ENCODE peak calls at places on chromosomes 13 and 19, in five cellular contexts. H is K562, X is SK-N-SH, U is HepG2, L is HCT116. C is an unnamed sample.

GRCh38 chr19:41265376-41266153 is 1.4 kb downstream of the HNRNPUL1 start:
- DNase-seq in L (no peak), U (peak; percentile 56), X (peak; percentile 27), H (peak; percentile 20), C (peak; percentile 35)

GRCh38 chr19:409006-409514 is at the start of gene C2CD4C:
- DNase-seq in L (no peak), H (peak; percentile 78), X (peak; percentile 87), U (no peak), C (peak; percentile 28)

GRCh38 chr19:35525873-35526272 is 2.2 kb downstream of the SBSN start:
- DNase-seq in H (no peak), X (no peak), L (no peak), U (no peak), C (no peak)

GRCh38 chr19:51005248-51005647 is 3.8 kb upstream of the KLK8 start:
- DNase-seq in L (no peak), H (no peak), U (no peak), X (no peak), C (no peak)

GRCh38 chr19:47765522-47766358 is 12.8 kb upstream of the SELENOW start:
- DNase-seq in X (peak; percentile 77), H (peak; percentile 68), U (peak; percentile 52), L (no peak), C (peak; percentile 56)

GRCh38 chr13:29847501-29847983 is 2.9 kb downstream of the UBL3 start:
- DNase-seq in L (no peak), U (peak; percentile 37), H (no peak), X (peak; percentile 42), C (no peak)

GRCh38 chr13:63184693-63185092 is 1769.0 kb upstream of the PCDH20 start:
- DNase-seq in U (peak; percentile 2), H (no peak), X (no peak), L (peak; percentile 24), C (no peak)

GRCh38 chr19:39953915-39954314 is 17.1 kb upstream of the PSMC4 start:
- DNase-seq in U (no peak), L (no peak), X (no peak), H (no peak), C (no peak)

GRCh38 chr13:44692173-44692713 is 116.1 kb upstream of the TSC22D1 start:
- DNase-seq in L (peak; percentile 70), U (no peak), X (no peak), H (no peak), C (no peak)

GRCh38 chr19:46404884-46405658 is 8.3 kb downstream of the CCDC8 start:
- DNase-seq in L (no peak), H (peak; percentile 63), X (no peak), U (peak; percentile 56), C (no peak)

GRCh38 chr13:42720116-42720857 is 61.1 kb upstream of the FAM216B start:
- DNase-seq in H (no peak), L (peak; percentile 60), U (peak; percentile 7), X (no peak), C (no peak)

GRCh38 chr19:11481777-11482383 is 1.0 kb upstream of the ELAVL3 start:
- DNase-seq in H (peak; percentile 95), L (no peak), X (peak; percentile 93), U (peak; percentile 52), C (no peak)

GRCh38 chr13:80469105-80469840 is 128.3 kb upstream of the SPRY2 start:
- DNase-seq in X (no peak), L (no peak), U (no peak), H (no peak), C (no peak)

GRCh38 chr19:19403373-19403901 is 2.0 kb upstream of the GATAD2A start:
- DNase-seq in X (no peak), L (no peak), H (no peak), U (no peak), C (no peak)

GRCh38 chr19:16037424-16038195 is 38.7 kb upstream of the TPM4 start:
- DNase-seq in H (no peak), U (no peak), X (peak; percentile 23), L (no peak), C (no peak)

GRCh38 chr13:33249066-33249465 is 36.5 kb downstream of the STARD13 start:
- DNase-seq in L (peak; percentile 13), U (no peak), H (no peak), X (no peak), C (no peak)

GRCh38 chr19:18520848-18521691 is 800 bp downstream of the ELL start:
- DNase-seq in L (no peak), U (no peak), H (peak; percentile 52), X (no peak), C (no peak)

GRCh38 chr19:40596608-40597328 is 4.4 kb upstream of the LTBP4 start:
- DNase-seq in H (peak; percentile 96), X (peak; percentile 76), L (peak; percentile 67), U (peak; percentile 45), C (peak; percentile 77)

GRCh38 chr19:17235618-17236413 is 9.8 kb downstream of the OCEL1 start:
- DNase-seq in U (no peak), X (peak; percentile 90), L (no peak), H (peak; percentile 85), C (no peak)
- TF ChIP-seq JUND in U (no peak), X (no peak), L (no peak), H (no peak), C (no peak)

GRCh38 chr19:5287066-5287465 is 53.5 kb downstream of the PTPRS start:
- DNase-seq in X (no peak), L (no peak), H (no peak), U (no peak), C (no peak)

GRCh38 chr19:5291588-5292193 is 48.9 kb downstream of the PTPRS start:
- DNase-seq in U (no peak), H (no peak), X (peak; percentile 27), L (no peak), C (no peak)

GRCh38 chr19:5288347-5288739 is 52.3 kb downstream of the PTPRS start:
- DNase-seq in L (no peak), X (peak; percentile 30), H (no peak), U (no peak), C (no peak)

GRCh38 chr19:5290336-5291262 is 50.0 kb downstream of the PTPRS start:
- DNase-seq in X (peak; percentile 26), U (no peak), H (peak; percentile 47), L (no peak), C (no peak)

GRCh38 chr19:5289060-5289990 is 51.3 kb downstream of the PTPRS start:
- DNase-seq in U (no peak), L (no peak), H (no peak), X (peak; percentile 35), C (no peak)
- TF ChIP-seq JUND in U (no peak), L (no peak), H (no peak), X (no peak), C (no peak)

GRCh38 chr13:78610381-78610883 is 7.1 kb upstream of the POU4F1 start:
- DNase-seq in H (no peak), L (no peak), X (no peak), U (no peak), C (no peak)

GRCh38 chr13:78608254-78608704 is 4.9 kb upstream of the POU4F1 start:
- DNase-seq in U (no peak), H (no peak), L (no peak), X (peak; percentile 42), C (no peak)

GRCh38 chr13:78609464-78610205 is 6.3 kb upstream of the POU4F1 start:
- DNase-seq in L (no peak), X (peak; percentile 54), U (no peak), H (no peak), C (peak; percentile 16)

GRCh38 chr13:78608705-78609463 is 5.5 kb upstream of the POU4F1 start:
- DNase-seq in X (peak; percentile 60), L (no peak), H (no peak), U (no peak), C (peak; percentile 5)

DNA sequence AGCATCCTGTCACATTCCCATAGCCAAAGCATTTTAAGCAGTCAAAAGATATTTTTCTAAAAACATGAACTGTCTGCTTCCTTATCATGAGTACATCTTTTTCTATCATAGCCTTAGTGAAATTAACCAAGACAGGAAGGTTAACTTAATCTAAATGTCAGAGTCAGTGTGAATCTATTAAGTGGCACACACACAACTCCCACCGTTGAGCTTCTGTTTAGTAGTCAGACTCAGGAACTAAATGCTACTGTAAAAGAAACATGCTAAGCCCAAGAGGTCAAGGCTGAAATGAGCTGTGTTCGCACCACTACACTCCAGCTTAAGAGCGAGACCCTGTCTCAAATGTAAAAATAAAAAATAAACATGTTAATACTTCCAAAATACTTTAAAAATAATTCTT is 7.7 kb upstream of the POU4F1 start:
- DNase-seq in U (no peak), H (no peak), X (no peak), L (no peak), C (no peak)
- TF ChIP-seq JUND in U (no peak), H (no peak), X (no peak), L (no peak), C (no peak)

DNA sequence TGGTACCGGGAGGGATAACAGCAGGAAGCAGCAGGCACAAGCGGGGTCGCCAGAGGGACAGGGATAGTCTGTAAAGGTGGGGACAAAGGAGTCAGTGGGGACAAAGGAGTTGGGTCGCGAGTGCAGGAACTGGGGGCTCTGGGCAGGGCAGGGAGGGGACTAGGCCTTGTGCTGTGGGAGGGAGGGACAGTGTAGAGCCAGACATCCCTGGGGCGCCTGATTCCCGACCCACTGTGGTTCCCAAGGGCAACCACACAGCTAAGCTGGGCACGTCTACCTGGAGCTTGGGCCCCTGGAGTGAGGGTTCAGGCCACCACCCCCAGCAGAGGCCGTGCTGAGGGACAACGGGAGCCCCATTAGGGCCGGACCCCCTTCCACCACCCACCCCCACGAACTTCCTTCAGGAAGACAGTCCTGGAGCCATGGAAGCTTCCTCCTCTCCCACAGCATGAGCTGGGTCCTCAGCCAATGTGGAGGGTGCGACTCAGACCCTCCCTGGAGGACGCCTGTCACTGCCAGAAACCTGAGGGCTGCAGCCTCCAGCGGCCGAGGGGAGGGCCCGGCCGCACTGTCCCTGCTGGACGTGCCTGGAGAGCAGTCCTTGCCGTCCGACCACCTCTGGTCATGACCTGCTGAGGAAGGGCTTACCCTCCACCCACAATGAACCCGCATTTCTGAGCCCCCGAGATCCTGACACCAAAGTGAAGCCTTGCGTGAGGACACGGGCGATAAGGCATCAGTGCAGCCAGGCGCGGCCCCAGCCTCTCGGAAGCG is 77.9 kb downstream of the SPACA7 start:
- DNase-seq in H (no peak), U (no peak), X (no peak), L (no peak), C (no peak)
- TF ChIP-seq JUND in H (no peak), U (no peak), X (no peak), L (no peak), C (no peak)

DNA sequence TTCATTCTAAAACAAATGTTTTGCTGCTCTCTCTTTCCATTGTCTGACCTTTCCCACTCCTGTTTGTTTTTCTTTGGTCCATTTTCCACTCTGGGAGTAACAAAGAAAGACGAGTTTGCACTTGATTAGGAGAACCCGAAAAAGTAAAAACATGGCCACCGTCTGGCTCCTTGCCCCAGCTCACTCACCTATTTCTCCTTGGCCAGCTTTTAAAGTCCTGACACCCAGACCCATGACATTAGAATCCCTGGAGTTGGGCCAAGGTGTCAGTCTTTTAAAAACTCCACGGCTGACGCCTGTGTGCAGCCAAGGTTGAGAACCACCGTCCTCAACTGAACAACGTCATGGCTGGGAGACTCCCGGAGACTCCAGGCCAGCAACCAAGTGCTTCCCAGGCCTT is 63.6 kb upstream of the FLT1 start:
- DNase-seq in X (no peak), H (no peak), U (no peak), L (no peak), C (no peak)
- TF ChIP-seq JUND in X (no peak), H (no peak), U (no peak), L (no peak), C (no peak)

GRCh38 chr13:73338389-73338788 is 279.6 kb downstream of the KLF5 start:
- DNase-seq in X (no peak), U (no peak), L (no peak), H (no peak), C (peak; percentile 2)
- TF ChIP-seq JUND in X (no peak), U (no peak), L (no peak), H (no peak), C (no peak)

C was measured in T47D.